ENCODE peak calls at places on chromosomes 7 and 10, in ten cellular contexts. C, A, N, M, R, L, J, Y, O and U are unnamed samples.

GRCh38 chr7:104848386-104848990 is 165.5 kb upstream of the KMT2E start:
- DNase-seq in J (peak; percentile 77), O (peak; percentile 86), C (no peak), M (peak; percentile 73), N (peak; percentile 26), R (no peak), A (peak; percentile 65), Y (peak; percentile 54), L (peak; percentile 38), U (peak; percentile 53)

GRCh38 chr7:116697761-116698160 is 25.8 kb downstream of the MET start:
- DNase-seq in M (no peak), L (no peak), N (no peak), J (no peak), Y (no peak), O (no peak), C (no peak), R (no peak), A (no peak), U (no peak)

GRCh38 chr10:48608279-48608681 is 3.4 kb upstream of the ARHGAP22 start:
- DNase-seq in C (no peak), N (peak; percentile 9), L (peak; percentile 11), Y (peak; percentile 48), A (no peak), O (no peak), J (peak; percentile 61), M (peak; percentile 50), R (peak; percentile 50), U (no peak)

GRCh38 chr10:20858292-20859124 is 38.6 kb downstream of the NEBL start:
- DNase-seq in L (no peak), C (no peak), A (no peak), M (no peak), R (no peak), N (no peak), Y (peak; percentile 67), O (peak; percentile 5), J (no peak), U (no peak)

GRCh38 chr10:129853236-129853946 is 110.7 kb downstream of the EBF3 start:
- DNase-seq in O (no peak), Y (peak; percentile 38), M (no peak), N (no peak), L (no peak), J (no peak), A (no peak), C (no peak), R (peak; percentile 11), U (no peak)

GRCh38 chr10:79399242-79399831 is 46.1 kb downstream of the ZCCHC24 start:
- DNase-seq in Y (peak; percentile 99), L (no peak), R (peak; percentile 90), M (peak; percentile 89), N (no peak), J (no peak), A (no peak), O (peak; percentile 94), C (no peak), U (peak; percentile 47)

GRCh38 chr10:119153661-119154060 is 11.9 kb downstream of the SFXN4 start:
- DNase-seq in J (no peak), O (no peak), C (no peak), Y (no peak), L (no peak), A (no peak), R (no peak), M (no peak), N (no peak), U (no peak)

GRCh38 chr10:16717617-16718395 is 99.4 kb downstream of the RSU1 start:
- DNase-seq in L (no peak), O (no peak), Y (peak; percentile 74), A (no peak), N (no peak), C (no peak), R (no peak), M (no peak), J (no peak), U (no peak)

GRCh38 chr7:30694218-30694745 is 12.0 kb upstream of the CRHR2 start:
- DNase-seq in R (no peak), Y (no peak), O (no peak), L (no peak), J (no peak), C (no peak), M (no peak), A (no peak), N (no peak), U (no peak)

GRCh38 chr10:32943395-32943794 is 14.6 kb downstream of the ITGB1 start:
- DNase-seq in N (no peak), J (no peak), C (no peak), A (no peak), Y (no peak), M (no peak), R (no peak), O (no peak), L (no peak), U (no peak)

GRCh38 chr10:77192402-77192801 is 445.2 kb downstream of the KCNMA1 start:
- DNase-seq in Y (no peak), A (no peak), M (no peak), L (no peak), J (no peak), O (no peak), N (no peak), C (no peak), R (no peak), U (no peak)

GRCh38 chr7:107622429-107622828 is 38.2 kb upstream of the SLC26A4 start:
- DNase-seq in R (no peak), M (peak; percentile 27), N (no peak), J (no peak), C (no peak), A (no peak), L (no peak), Y (peak; percentile 86), O (peak; percentile 21), U (no peak)

GRCh38 chr7:3301831-3302618 is 973 bp downstream of the SDK1 start:
- DNase-seq in C (no peak), A (peak; percentile 5), R (peak; percentile 76), M (peak; percentile 58), Y (peak; percentile 28), O (peak; percentile 27), N (peak; percentile 14), L (peak; percentile 9), J (peak; percentile 65), U (no peak)

GRCh38 chr10:4270116-4270515 is 485.1 kb upstream of the KLF6 start:
- DNase-seq in Y (peak; percentile 84), C (peak; percentile 66), L (no peak), N (no peak), A (no peak), M (peak; percentile 34), R (no peak), O (peak; percentile 76), J (no peak), U (peak; percentile 6)

GRCh38 chr7:50739744-50740455 is 42.8 kb downstream of the GRB10 start:
- DNase-seq in L (peak; percentile 42), M (peak; percentile 50), C (no peak), J (peak; percentile 69), Y (peak; percentile 25), O (peak; percentile 77), R (no peak), N (peak; percentile 11), A (peak; percentile 67), U (no peak)

GRCh38 chr10:43594944-43595589 is 11.2 kb upstream of the ZNF485 start:
- DNase-seq in L (no peak), Y (peak; percentile 64), N (peak; percentile 11), J (peak; percentile 63), M (peak; percentile 32), A (peak; percentile 20), C (no peak), R (no peak), O (no peak), U (no peak)

GRCh38 chr7:54964136-54964535 is 54.7 kb upstream of the EGFR start:
- DNase-seq in J (no peak), N (no peak), O (no peak), C (no peak), M (no peak), R (no peak), A (no peak), L (no peak), Y (no peak), U (no peak)

GRCh38 chr7:135917721-135918120 is 59.4 kb downstream of the MTPN start:
- DNase-seq in R (no peak), A (no peak), J (no peak), Y (no peak), L (no peak), N (no peak), O (no peak), C (no peak), M (no peak), U (no peak)

GRCh38 chr10:100204370-100204769 is 18.5 kb upstream of the ERLIN1 start:
- DNase-seq in M (no peak), L (no peak), J (no peak), Y (no peak), R (no peak), C (no peak), O (no peak), N (no peak), A (no peak), U (no peak)

GRCh38 chr7:73448609-73449008 is 15.0 kb downstream of the FZD9 start:
- DNase-seq in M (no peak), R (no peak), C (no peak), A (no peak), Y (peak; percentile 41), J (no peak), N (no peak), L (no peak), O (no peak), U (no peak)

GRCh38 chr7:286278-286677 is 3.7 kb upstream of the FOXL3 start:
- DNase-seq in A (no peak), L (no peak), Y (no peak), R (no peak), M (no peak), J (no peak), N (no peak), O (no peak), C (no peak), U (no peak)

GRCh38 chr7:97731736-97732370 is at the start of gene TAC1:
- DNase-seq in M (peak; percentile 19), C (no peak), L (no peak), Y (peak; percentile 15), N (no peak), J (no peak), R (no peak), O (no peak), A (no peak), U (no peak)

GRCh38 chr10:2744547-2745212 is 322.7 kb upstream of the PFKP start:
- DNase-seq in C (no peak), R (no peak), N (no peak), A (no peak), Y (no peak), M (peak; percentile 19), O (no peak), J (no peak), L (no peak), U (no peak)

GRCh38 chr7:74502216-74502891 is 48.6 kb downstream of the GTF2IRD1 start:
- DNase-seq in L (no peak), R (no peak), N (no peak), Y (no peak), C (no peak), M (no peak), A (no peak), J (no peak), O (no peak), U (no peak)

GRCh38 chr10:37754538-37755323 is 102.7 kb downstream of the ZNF248 start:
- DNase-seq in R (no peak), N (no peak), Y (no peak), C (no peak), O (no peak), A (no peak), L (no peak), J (no peak), M (no peak), U (no peak)

GRCh38 chr7:50092579-50093411 is at the start of gene ZPBP:
- DNase-seq in Y (peak; percentile 51), N (peak; percentile 52), L (peak; percentile 25), J (peak; percentile 86), A (peak; percentile 53), C (peak; percentile 11), O (peak; percentile 26), M (peak; percentile 50), R (no peak), U (no peak)

GRCh38 chr7:32941181-32941995 is 15.9 kb upstream of the FKBP9 start:
- DNase-seq in Y (no peak), J (no peak), R (no peak), O (no peak), M (no peak), L (no peak), C (no peak), A (no peak), N (no peak), U (no peak)

GRCh38 chr7:70726951-70727378 is 405.0 kb upstream of the GALNT17 start:
- DNase-seq in N (no peak), J (no peak), M (no peak), A (no peak), C (no peak), L (no peak), O (no peak), Y (no peak), R (no peak), U (no peak)